ENCODE peak calls at places on chromosome 2, in four cellular contexts. E, S, O and U are unnamed samples.

GRCh38 chr2:83516503-83516902 is 942.6 kb downstream of the SUCLG1 start:
- DNase-seq in E (no peak), S (peak; percentile 26), O (no peak), U (no peak)

GRCh38 chr2:234691968-234692955 is 195.4 kb upstream of the ARL4C start:
- DNase-seq in E (peak; percentile 45), S (no peak), O (no peak), U (no peak)

GRCh38 chr2:220318037-220318436 is 690.6 kb downstream of the SLC4A3 start:
- DNase-seq in E (no peak), S (no peak), O (no peak), U (no peak)

GRCh38 chr2:128187032-128187654 is 96.1 kb downstream of the UGGT1 start:
- DNase-seq in E (no peak), S (no peak), O (no peak), U (peak; percentile 56)

GRCh38 chr2:206798009-206798408 is 32.6 kb downstream of the FASTKD2 start:
- DNase-seq in E (no peak), S (no peak), O (no peak), U (no peak)

GRCh38 chr2:121605820-121606733 is 43.2 kb downstream of the CLASP1 start:
- DNase-seq in E (no peak), S (peak; percentile 66), O (no peak), U (no peak)

GRCh38 chr2:96832751-96833507 is 10.9 kb downstream of the ANKRD23 start:
- DNase-seq in E (no peak), S (peak; percentile 75), O (peak; percentile 85), U (no peak)

GRCh38 chr2:201129044-201129505 is 13.1 kb downstream of the CFLAR start:
- DNase-seq in E (no peak), S (no peak), O (no peak), U (no peak)

GRCh38 chr2:44233450-44234128 is 41.7 kb upstream of the SLC3A1 start:
- DNase-seq in E (no peak), S (no peak), O (no peak), U (no peak)

GRCh38 chr2:176163655-176164021 is 6.5 kb downstream of the HOXD3 start:
- DNase-seq in E (no peak), S (no peak), O (no peak), U (no peak)

GRCh38 chr2:216279011-216279410 is 93.3 kb downstream of the MARCHF4 start:
- DNase-seq in E (no peak), S (no peak), O (no peak), U (no peak)

GRCh38 chr2:98757904-98758421 is 27.0 kb upstream of the MGAT4A start:
- DNase-seq in E (no peak), S (peak; percentile 60), O (peak; percentile 86), U (no peak)

GRCh38 chr2:75238670-75239330 is 39.5 kb upstream of the TACR1 start:
- DNase-seq in E (no peak), S (no peak), O (no peak), U (peak; percentile 34)

GRCh38 chr2:74094291-74094690 is 53.4 kb downstream of the BOLA3 start:
- DNase-seq in E (no peak), S (no peak), O (no peak), U (no peak)

GRCh38 chr2:96241901-96242611 is 23.7 kb downstream of the TMEM127 start:
- DNase-seq in E (no peak), S (no peak), O (no peak), U (no peak)

GRCh38 chr2:187264612-187265011 is 183.4 kb downstream of the CALCRL start:
- DNase-seq in E (no peak), S (no peak), O (no peak), U (peak; percentile 22)

GRCh38 chr2:152475982-152476381 is 141.0 kb downstream of the FMNL2 start:
- DNase-seq in E (no peak), S (no peak), O (no peak), U (no peak)

GRCh38 chr2:113068706-113069485 is 1.1 kb downstream of the IL1F10 start:
- DNase-seq in E (peak; percentile 10), S (no peak), O (no peak), U (no peak)

GRCh38 chr2:156116113-156116512 is 216.4 kb downstream of the NR4A2 start:
- DNase-seq in E (no peak), S (no peak), O (no peak), U (no peak)

GRCh38 chr2:152657042-152657441 is 60.2 kb downstream of the PRPF40A start:
- DNase-seq in E (no peak), S (no peak), O (no peak), U (no peak)

GRCh38 chr2:150143087-150143536 is 344.4 kb downstream of the RND3 start:
- DNase-seq in E (no peak), S (no peak), O (no peak), U (no peak)

GRCh38 chr2:196160101-196160500 is 11.3 kb downstream of the STK17B start:
- DNase-seq in E (no peak), S (no peak), O (peak; percentile 51), U (peak; percentile 35)

GRCh38 chr2:226228080-226228479 is 571.5 kb downstream of the IRS1 start:
- DNase-seq in E (no peak), S (no peak), O (no peak), U (no peak)

GRCh38 chr2:44680424-44680971 is 261.0 kb upstream of the SIX3 start:
- DNase-seq in E (no peak), S (no peak), O (no peak), U (no peak)

GRCh38 chr2:233209117-233209977 is 42.1 kb upstream of the ATG16L1 start:
- DNase-seq in E (no peak), S (no peak), O (no peak), U (no peak)

GRCh38 chr2:241810304-241811208 is 1.6 kb downstream of the NEU4 start:
- DNase-seq in E (no peak), S (no peak), O (no peak), U (no peak)

GRCh38 chr2:43207553-43208300 is 18.7 kb downstream of the ZFP36L2 start:
- DNase-seq in E (no peak), S (no peak), O (no peak), U (no peak)

GRCh38 chr2:20225294-20226151 is 593 bp upstream of the SDC1 start:
- DNase-seq in E (no peak), S (peak; percentile 60), O (peak; percentile 82), U (peak; percentile 34)

GRCh38 chr2:44166096-44166495 is 2.6 kb upstream of the PPM1B start:
- DNase-seq in E (no peak), S (no peak), O (no peak), U (no peak)

GRCh38 chr2:54073796-54074195 is 41.6 kb upstream of the ACYP2 start:
- DNase-seq in E (no peak), S (no peak), O (no peak), U (no peak)

GRCh38 chr2:15626967-15627366 is 35.3 kb downstream of the DDX1 start:
- DNase-seq in E (no peak), S (no peak), O (no peak), U (no peak)

GRCh38 chr2:25373269-25373981 is 31.7 kb upstream of the DNMT3A start:
- DNase-seq in E (no peak), S (no peak), O (peak; percentile 49), U (no peak)

GRCh38 chr2:10042301-10043161 is 819 bp upstream of the KLF11 start:
- DNase-seq in E (peak; percentile 97), S (peak; percentile 76), O (no peak), U (peak; percentile 65)
- TF ChIP-seq POLR2A in E (peak; percentile 15), S (no peak), O (no peak), U (no peak)

GRCh38 chr2:204776781-204777559 is 231.7 kb downstream of the PARD3B start:
- DNase-seq in E (no peak), S (no peak), O (no peak), U (no peak)

DNA sequence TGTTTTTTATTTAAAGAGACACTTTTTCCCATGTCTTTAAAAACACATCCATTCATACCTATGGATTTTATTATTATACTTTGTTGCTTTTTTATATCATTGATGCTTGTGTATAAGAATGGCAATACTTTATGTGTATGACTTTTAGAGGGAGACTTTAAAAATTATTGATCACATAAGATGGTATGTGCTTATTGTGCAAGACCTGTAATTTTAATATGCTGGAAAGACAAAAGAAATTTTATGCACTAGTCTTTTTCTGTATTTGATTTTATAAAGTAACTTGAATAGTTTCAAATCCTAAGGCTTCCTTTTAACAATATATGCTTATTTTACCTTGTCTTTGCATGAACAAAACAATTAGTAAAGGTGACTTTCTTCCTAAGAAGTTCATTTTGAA is 226.4 kb downstream of the PARD3B start:
- DNase-seq in E (no peak), S (no peak), O (no peak), U (no peak)
- TF ChIP-seq POLR2A in E (no peak), S (no peak), O (no peak), U (no peak)

GRCh38 chr2:64818650-64819032 is 164.9 kb upstream of the SERTAD2 start:
- DNase-seq in E (no peak), S (no peak), O (no peak), U (no peak)

GRCh38 chr2:64817453-64817852 is 163.7 kb upstream of the SERTAD2 start:
- DNase-seq in E (no peak), S (no peak), O (no peak), U (no peak)

GRCh38 chr2:64819371-64819770 is 165.7 kb upstream of the SERTAD2 start:
- DNase-seq in E (no peak), S (no peak), O (no peak), U (no peak)

GRCh38 chr2:64820901-64821300 is 167.2 kb upstream of the SERTAD2 start:
- DNase-seq in E (no peak), S (no peak), O (no peak), U (no peak)

DNA sequence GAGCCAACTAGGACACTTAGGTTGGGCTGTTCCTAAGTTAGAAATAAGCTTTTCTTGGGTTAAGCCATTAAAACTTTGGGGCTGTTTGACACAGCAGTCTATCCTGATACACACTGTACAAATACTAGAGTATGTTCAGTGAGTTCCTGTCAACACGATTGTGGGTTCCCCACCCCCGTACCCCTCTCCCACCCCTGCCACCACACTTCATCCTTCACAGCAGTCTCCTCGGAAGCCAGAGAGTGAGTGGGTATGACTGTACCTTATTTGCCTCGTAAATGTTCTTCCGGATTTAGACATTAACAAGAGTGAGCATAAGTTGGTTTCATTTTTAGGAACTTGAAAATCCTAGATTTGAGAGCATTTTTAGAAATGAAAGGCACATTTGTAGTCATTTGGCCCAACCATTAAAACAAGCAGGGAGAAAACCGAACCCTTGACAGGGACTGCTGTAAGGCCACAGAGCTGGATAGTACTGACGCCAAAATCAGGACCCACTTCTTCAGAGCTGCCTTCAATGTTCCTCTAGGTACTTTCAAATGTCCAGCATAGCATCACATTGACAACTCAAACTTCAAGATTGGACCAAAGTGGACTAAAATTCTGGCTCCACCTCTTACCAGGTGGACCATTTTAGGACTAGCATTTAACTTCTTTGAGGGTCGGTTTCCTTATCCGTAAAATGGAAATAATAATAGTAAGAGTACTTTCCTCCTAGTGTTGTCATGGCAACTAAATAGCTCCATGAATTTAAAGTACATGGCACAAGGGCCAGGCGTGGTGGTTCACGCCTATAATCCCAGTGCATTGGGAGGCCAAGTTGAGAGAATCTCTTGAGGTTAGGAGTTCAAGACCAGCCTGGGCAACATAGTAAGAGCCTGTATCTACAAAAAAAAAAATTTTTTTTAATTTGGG is 166.3 kb upstream of the SERTAD2 start:
- DNase-seq in E (no peak), S (no peak), O (no peak), U (no peak)
- TF ChIP-seq POLR2A in E (no peak), S (no peak), O (no peak), U (no peak)

GRCh38 chr2:165952085-165952484 is 1.5 kb downstream of the TTC21B start:
- DNase-seq in E (no peak), S (no peak), O (no peak), U (peak; percentile 25)

GRCh38 chr2:165957030-165957675 is 3.6 kb upstream of the TTC21B start:
- DNase-seq in E (no peak), S (peak; percentile 44), O (no peak), U (no peak)

GRCh38 chr2:165953306-165953654 is 296 bp downstream of the TTC21B start:
- DNase-seq in E (no peak), S (no peak), O (peak; percentile 39), U (no peak)

GRCh38 chr2:165952600-165953210 is 871 bp downstream of the TTC21B start:
- DNase-seq in E (no peak), S (no peak), O (no peak), U (peak; percentile 48)

GRCh38 chr2:165953655-165954606 is at the start of gene TTC21B:
- DNase-seq in E (peak; percentile 97), S (peak; percentile 96), O (peak; percentile 94), U (peak; percentile 94)
- TF ChIP-seq POLR2A in E (peak; percentile 49), S (no peak), O (peak; percentile 61), U (peak; percentile 71)